ENCODE peak calls at places on chromosomes 12 and 14, in four cellular contexts. W is HepG2, X is H1, F is K562. R is an unnamed sample.
A peak's percentile ranks its signal among the peaks of the same experiment; 100 is the strongest.

GRCh38 chr14:55267816-55268215 is 3.4 kb upstream of the FBXO34 start:
- DNase-seq in W (no peak), X (no peak), F (no peak), R (no peak)

GRCh38 chr14:75987201-75987970 is 1.8 kb downstream of the IFT43 start:
- DNase-seq in F (no peak), W (no peak), X (no peak), R (no peak)

GRCh38 chr12:21850419-21850818 is 75.9 kb upstream of the KCNJ8 start:
- DNase-seq in X (no peak), W (no peak), F (no peak), R (no peak)

GRCh38 chr12:63354919-63355318 is 203.9 kb upstream of the AVPR1A start:
- DNase-seq in W (no peak), X (no peak), F (no peak), R (no peak)

GRCh38 chr12:44873898-44874297 is 2.2 kb downstream of the NELL2 start:
- DNase-seq in X (no peak), W (no peak), F (no peak), R (peak; percentile 0)

GRCh38 chr14:93980464-93981201 is 4.3 kb upstream of the ASB2 start:
- DNase-seq in W (no peak), X (no peak), F (no peak), R (no peak)

GRCh38 chr12:130876297-130876696 is 4.4 kb downstream of the RAN start:
- DNase-seq in W (no peak), F (no peak), X (no peak), R (no peak)

GRCh38 chr12:28217805-28218204 is 27.5 kb downstream of the CCDC91 start:
- DNase-seq in W (no peak), F (no peak), X (no peak), R (no peak)

GRCh38 chr12:64814432-64814831 is 10.0 kb upstream of the TBC1D30 start:
- DNase-seq in W (no peak), F (no peak), X (no peak), R (no peak)

GRCh38 chr12:102634216-102634615 is 153.9 kb upstream of the IGF1 start:
- DNase-seq in F (no peak), W (no peak), X (no peak), R (no peak)

GRCh38 chr12:105453306-105453705 is 122.8 kb downstream of the C12orf75 start:
- DNase-seq in X (no peak), W (no peak), F (no peak), R (no peak)

GRCh38 chr12:53070901-53071492 is 8.2 kb downstream of the SPRYD3 start:
- DNase-seq in W (no peak), X (no peak), F (no peak), R (no peak)

GRCh38 chr14:73759183-73759713 is 45.1 kb upstream of the PNMA1 start:
- DNase-seq in X (no peak), F (peak; percentile 73), W (no peak), R (no peak)

GRCh38 chr14:69780092-69780491 is 13.2 kb downstream of the SRSF5 start:
- DNase-seq in F (no peak), X (no peak), W (peak; percentile 64), R (no peak)

GRCh38 chr12:105092336-105092735 is 8.1 kb upstream of the ALDH1L2 start:
- DNase-seq in X (peak; percentile 64), W (no peak), F (no peak), R (no peak)

GRCh38 chr12:10861366-10861765 is 12.1 kb upstream of the PRR4 start:
- DNase-seq in F (no peak), W (no peak), X (no peak), R (no peak)

GRCh38 chr14:74516451-74517155 is 23.0 kb downstream of the ISCA2 start:
- DNase-seq in F (peak; percentile 19), W (peak; percentile 65), X (no peak), R (no peak)

GRCh38 chr12:98997-99396 is 32.4 kb downstream of the IQSEC3 start:
- DNase-seq in X (peak; percentile 63), F (no peak), W (no peak), R (no peak)

GRCh38 chr12:54259194-54260011 is 20.5 kb downstream of the CBX5 start:
- DNase-seq in W (no peak), F (peak; percentile 92), X (peak; percentile 89), R (peak; percentile 72)

GRCh38 chr12:130780325-130780724 is 58.7 kb downstream of the STX2 start:
- DNase-seq in W (no peak), F (no peak), X (no peak), R (no peak)

GRCh38 chr12:124565071-124565491 is 2.3 kb downstream of the NCOR2 start:
- DNase-seq in W (no peak), F (no peak), X (peak; percentile 68), R (no peak)

GRCh38 chr14:60093088-60093487 is 1.4 kb downstream of the PCNX4 start:
- DNase-seq in X (no peak), F (no peak), W (no peak), R (no peak)

GRCh38 chr14:60515696-60516284 is 6.8 kb downstream of the SIX6 start:
- DNase-seq in W (no peak), F (no peak), X (peak; percentile 80), R (no peak)

GRCh38 chr12:66331814-66332213 is 29.5 kb downstream of the HELB start:
- DNase-seq in W (no peak), X (no peak), F (no peak), R (no peak)

GRCh38 chr14:34872822-34873590 is 2.2 kb downstream of the BAZ1A start:
- DNase-seq in W (peak; percentile 90), F (no peak), X (no peak), R (no peak)

GRCh38 chr12:49872781-49873181 is 29.9 kb upstream of the BCDIN3D start:
- DNase-seq in X (peak; percentile 33), W (no peak), F (no peak), R (no peak)

GRCh38 chr12:64706831-64707230 is 52.4 kb downstream of the GNS start:
- DNase-seq in F (no peak), W (no peak), X (no peak), R (no peak)

GRCh38 chr12:9112076-9112853 is 3.5 kb downstream of the A2M start:
- DNase-seq in W (no peak), F (no peak), X (no peak), R (no peak)

GRCh38 chr14:106318700-106319099 is 792.3 kb downstream of the TMEM121 start:
- DNase-seq in W (no peak), F (peak; percentile 38), X (no peak), R (no peak)

GRCh38 chr14:102029956-102030355 is 56.9 kb downstream of the HSP90AA1 start:
- DNase-seq in F (no peak), W (peak; percentile 22), X (no peak), R (no peak)

GRCh38 chr14:99663716-99664635 is 19.0 kb downstream of the HHIPL1 start:
- DNase-seq in W (no peak), F (no peak), X (peak; percentile 89), R (no peak)

GRCh38 chr14:71833476-71833875 is 98.8 kb upstream of the RGS6 start:
- DNase-seq in F (no peak), X (no peak), W (no peak), R (no peak)

GRCh38 chr12:101042211-101042610 is 167.8 kb downstream of the SLC5A8 start:
- DNase-seq in W (peak; percentile 23), X (no peak), F (no peak), R (no peak)

GRCh38 chr12:115412821-115413220 is 728.8 kb upstream of the TBX3 start:
- DNase-seq in X (no peak), W (no peak), F (no peak), R (no peak)

DNA sequence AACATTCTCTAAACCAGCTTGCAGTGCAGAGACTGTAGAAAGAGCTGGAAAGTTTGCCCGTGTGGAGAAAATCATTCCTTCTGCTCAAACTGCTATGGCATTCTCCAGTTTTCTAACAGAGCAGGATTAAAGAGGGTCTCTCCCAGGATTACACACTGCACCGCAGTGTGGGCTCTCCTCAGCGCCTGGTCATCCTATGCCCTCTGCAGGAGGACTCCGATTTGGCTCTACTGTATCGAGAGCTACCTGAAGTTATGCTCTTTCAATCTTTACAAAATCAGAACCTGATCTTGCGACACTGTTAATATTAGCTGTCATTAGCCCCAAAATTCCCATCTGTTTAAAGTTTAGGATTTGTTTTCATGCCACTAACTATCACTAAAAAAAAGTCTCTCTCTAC is 33.0 kb downstream of the BHLHE41 start:
- DNase-seq in W (no peak), F (no peak), X (no peak), R (no peak)
- TF ChIP-seq JUND in W (no peak), F (no peak), X (no peak), R (no peak)

GRCh38 chr12:127942981-127943380 is 324.0 kb upstream of the TMEM132C start:
- DNase-seq in W (no peak), X (no peak), F (no peak), R (no peak)
- TF ChIP-seq CEBPB in W (no peak), X (no peak), F (no peak), R (no peak)

DNA sequence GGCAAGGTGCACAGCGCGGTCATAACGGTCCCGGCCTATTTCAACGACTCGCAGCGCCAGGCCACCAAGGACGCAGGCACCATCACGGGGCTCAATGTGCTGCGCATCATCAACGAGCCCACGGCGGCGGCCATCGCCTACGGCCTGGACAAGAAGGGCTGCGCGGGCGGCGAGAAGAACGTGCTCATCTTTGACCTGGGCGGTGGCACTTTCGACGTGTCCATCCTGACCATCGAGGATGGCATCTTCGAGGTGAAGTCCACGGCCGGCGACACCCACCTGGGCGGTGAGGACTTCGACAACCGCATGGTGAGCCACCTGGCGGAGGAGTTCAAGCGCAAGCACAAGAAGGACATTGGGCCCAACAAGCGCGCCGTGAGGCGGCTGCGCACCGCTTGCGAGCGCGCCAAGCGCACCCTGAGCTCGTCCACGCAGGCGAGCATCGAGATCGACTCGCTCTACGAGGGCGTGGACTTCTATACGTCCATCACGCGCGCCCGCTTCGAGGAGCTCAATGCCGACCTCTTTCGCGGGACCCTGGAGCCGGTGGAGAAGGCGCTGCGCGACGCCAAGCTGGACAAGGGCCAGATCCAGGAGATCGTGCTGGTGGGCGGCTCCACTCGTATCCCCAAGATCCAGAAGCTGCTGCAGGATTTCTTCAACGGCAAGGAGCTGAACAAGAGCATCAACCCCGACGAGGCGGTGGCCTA is 875 bp downstream of the HSPA2 start:
- DNase-seq in W (no peak), X (peak; percentile 60), F (no peak), R (no peak)
- H2AFZ ChIP-seq in W (no peak overlapping the region), X (no peak overlapping the region), F (no peak overlapping the region), R (no peak overlapping the region)

GRCh38 chr12:60394680-60395079 is 798.9 kb downstream of the SLC16A7 start:
- DNase-seq in F (no peak), W (no peak), X (no peak), R (no peak)
- TF ChIP-seq JUND in F (no peak), W (no peak), X (no peak), R (peak; percentile 53)

GRCh38 chr12:46522141-46522540 is 149.6 kb upstream of the SLC38A2 start:
- DNase-seq in W (no peak), F (no peak), X (no peak), R (no peak)
- TF ChIP-seq CEBPB in W (no peak), F (no peak), X (no peak), R (no peak)

R was measured in HCT116.